ENCODE peak calls at places on chromosome 21, in four cellular contexts. Y is NCI-H2081, O is SHP77, F is GM20000. I is an unnamed sample.

GRCh38 chr21:38916214-38916964 is 110.7 kb downstream of the ETS2 start:
- DNase-seq in Y (peak), O (no peak), F (no peak), I (no peak)

GRCh38 chr21:29586696-29587095 is 288.0 kb downstream of the BACH1 start:
- DNase-seq in Y (no peak), O (no peak), F (no peak), I (no peak)

GRCh38 chr21:9839011-9839661 is 682.2 kb upstream of the TPTE start:
- DNase-seq in Y (no peak), O (no peak), F (no peak), I (no peak)

GRCh38 chr21:36825683-36826082 is 126.8 kb downstream of the SIM2 start:
- DNase-seq in Y (no peak), O (peak), F (no peak), I (peak)

GRCh38 chr21:46048926-46049889 is 48.7 kb upstream of the COL6A2 start:
- DNase-seq in Y (no peak), O (no peak), F (no peak), I (no peak)

GRCh38 chr21:38774152-38774551 is 31.6 kb upstream of the ETS2 start:
- DNase-seq in Y (no peak), O (no peak), F (no peak), I (no peak)

GRCh38 chr21:45074818-45075605 is 632 bp downstream of the ADARB1 start:
- DNase-seq in Y (no peak), O (no peak), F (peak), I (no peak)

GRCh38 chr21:27429612-27430361 is 462.9 kb upstream of the ADAMTS5 start:
- DNase-seq in Y (no peak), O (no peak), F (no peak), I (no peak)

GRCh38 chr21:34191876-34192275 is 118.5 kb downstream of the MRPS6 start:
- DNase-seq in Y (no peak), O (no peak), F (no peak), I (no peak)

GRCh38 chr21:45579383-45580180 is 37.3 kb upstream of the SLC19A1 start:
- DNase-seq in Y (no peak), O (no peak), F (no peak), I (no peak)

GRCh38 chr21:27590271-27590670 is 623.4 kb upstream of the ADAMTS5 start:
- DNase-seq in Y (no peak), O (no peak), F (no peak), I (no peak)

GRCh38 chr21:37474342-37474741 is 107.8 kb downstream of the DYRK1A start:
- DNase-seq in Y (no peak), O (no peak), F (no peak), I (no peak)

GRCh38 chr21:33115586-33116541 is 45.9 kb downstream of the OLIG1 start:
- DNase-seq in Y (no peak), O (no peak), F (no peak), I (no peak)

GRCh38 chr21:42725416-42725930 is 72.1 kb downstream of the PDE9A start:
- DNase-seq in Y (no peak), O (no peak), F (no peak), I (no peak)

GRCh38 chr21:41894922-41895557 is 15.9 kb upstream of the PRDM15 start:
- DNase-seq in Y (no peak), O (no peak), F (no peak), I (no peak)

GRCh38 chr21:44392185-44392584 is 38.8 kb downstream of the TRPM2 start:
- DNase-seq in Y (no peak), O (no peak), F (no peak), I (no peak)

GRCh38 chr21:33642896-33643657 is 776 bp downstream of the ITSN1 start:
- DNase-seq in Y (no peak), O (no peak), F (peak), I (no peak)

GRCh38 chr21:42406201-42406601 is 2.5 kb downstream of the UBASH3A start:
- DNase-seq in Y (no peak), O (no peak), F (no peak), I (no peak)

GRCh38 chr21:45989355-45990048 is 7.9 kb downstream of the COL6A1 start:
- DNase-seq in Y (no peak), O (no peak), F (no peak), I (no peak)

GRCh38 chr21:39452207-39452964 is 616 bp downstream of the SH3BGR start:
- DNase-seq in Y (no peak), O (no peak), F (no peak), I (no peak)

GRCh38 chr21:17612023-17612564 is 607 bp downstream of the BTG3 start:
- DNase-seq in Y (no peak), O (no peak), F (peak), I (no peak)

GRCh38 chr21:45695086-45695485 is 51.6 kb downstream of the PCBP3 start:
- DNase-seq in Y (no peak), O (no peak), F (no peak), I (no peak)

GRCh38 chr21:26388731-26389231 is 184.3 kb downstream of the CYYR1 start:
- DNase-seq in Y (no peak), O (no peak), F (no peak), I (no peak)

GRCh38 chr21:41529769-41530168 is 21.8 kb upstream of the TMPRSS2 start:
- DNase-seq in Y (no peak), O (no peak), F (no peak), I (no peak)

GRCh38 chr21:35585878-35586277 is 474.4 kb downstream of the SETD4 start:
- DNase-seq in Y (no peak), O (no peak), F (no peak), I (no peak)

GRCh38 chr21:39186676-39187075 is 3.4 kb upstream of the PSMG1 start:
- DNase-seq in Y (no peak), O (no peak), F (no peak), I (no peak)

GRCh38 chr21:43881283-43881682 is 16.3 kb downstream of the AGPAT3 start:
- DNase-seq in Y (no peak), O (no peak), F (no peak), I (no peak)

GRCh38 chr21:38126677-38127271 is 130.0 kb upstream of the KCNJ15 start:
- DNase-seq in Y (peak), O (peak), F (peak), I (peak)

GRCh38 chr21:29287383-29287782 is 11.3 kb upstream of the BACH1 start:
- DNase-seq in Y (no peak), O (no peak), F (no peak), I (no peak)

GRCh38 chr21:38422067-38422466 is 76.2 kb downstream of the ERG start:
- DNase-seq in Y (no peak), O (no peak), F (no peak), I (no peak)

GRCh38 chr21:41220208-41220733 is 52.3 kb downstream of the BACE2 start:
- DNase-seq in Y (no peak), O (no peak), F (no peak), I (no peak)

GRCh38 chr21:36985761-36986594 is 19.5 kb upstream of the HLCS start:
- DNase-seq in Y (no peak), O (no peak), F (no peak), I (no peak)

GRCh38 chr21:45877821-45878469 is 103.6 kb upstream of the COL6A1 start:
- DNase-seq in Y (no peak), O (no peak), F (no peak), I (no peak)

GRCh38 chr21:17660862-17661261 is 48.2 kb upstream of the BTG3 start:
- DNase-seq in Y (no peak), O (no peak), F (no peak), I (no peak)

GRCh38 chr21:29238967-29239289 is 59.8 kb upstream of the BACH1 start:
- DNase-seq in Y (no peak), O (no peak), F (no peak), I (no peak)

GRCh38 chr21:45020629-45021427 is 53.6 kb upstream of the ADARB1 start:
- DNase-seq in Y (no peak), O (no peak), F (no peak), I (no peak)